ENCODE peak calls at places on chromosomes 11 and 22, in six cellular contexts. One of them, this sample, is unnamed.

GRCh38 chr11:75499423-75500305 is 26.1 kb downstream of the GDPD5 start:
- DNase-seq in psoas muscle: peak; percentile 84
- DNase-seq in astrocyte of the cerebellum: peak; percentile 92
- DNase-seq in H54: peak; percentile 89
- DNase-seq in Ammon's horn: no peak
- DNase-seq in stimulated activated CD4-positive, alpha-beta T cell treated with anti-CD3 and anti-CD28 coated beads, Interleukin-1b, Interleukin-23, amount 100 ng/mL, for 48 hours: no peak
- DNase-seq in this sample: peak; percentile 71

GRCh38 chr11:100994966-100995365 is 134.6 kb downstream of the PGR start:
- DNase-seq in psoas muscle: no peak
- DNase-seq in astrocyte of the cerebellum: no peak
- DNase-seq in H54: no peak
- DNase-seq in Ammon's horn: no peak
- DNase-seq in stimulated activated CD4-positive, alpha-beta T cell treated with anti-CD3 and anti-CD28 coated beads, Interleukin-1b, Interleukin-23, amount 100 ng/mL, for 48 hours: no peak
- DNase-seq in this sample: no peak

GRCh38 chr11:10019906-10020682 is 273.9 kb downstream of the SBF2 start:
- DNase-seq in psoas muscle: no peak
- DNase-seq in astrocyte of the cerebellum: no peak
- DNase-seq in H54: no peak
- DNase-seq in Ammon's horn: peak; percentile 23
- DNase-seq in stimulated activated CD4-positive, alpha-beta T cell treated with anti-CD3 and anti-CD28 coated beads, Interleukin-1b, Interleukin-23, amount 100 ng/mL, for 48 hours: no peak
- DNase-seq in this sample: no peak

GRCh38 chr11:789951-790350 is at the start of gene CEND1:
- DNase-seq in psoas muscle: peak; percentile 62
- DNase-seq in astrocyte of the cerebellum: no peak
- DNase-seq in H54: no peak
- DNase-seq in Ammon's horn: peak; percentile 74
- DNase-seq in stimulated activated CD4-positive, alpha-beta T cell treated with anti-CD3 and anti-CD28 coated beads, Interleukin-1b, Interleukin-23, amount 100 ng/mL, for 48 hours: peak; percentile 52
- DNase-seq in this sample: no peak

GRCh38 chr11:127493330-127493729 is 492.8 kb upstream of the KIRREL3 start:
- DNase-seq in psoas muscle: no peak
- DNase-seq in astrocyte of the cerebellum: peak; percentile 4
- DNase-seq in H54: no peak
- DNase-seq in Ammon's horn: peak; percentile 39
- DNase-seq in stimulated activated CD4-positive, alpha-beta T cell treated with anti-CD3 and anti-CD28 coated beads, Interleukin-1b, Interleukin-23, amount 100 ng/mL, for 48 hours: no peak
- DNase-seq in this sample: no peak

GRCh38 chr11:69941546-69942332 is 122.5 kb upstream of the FGF3 start:
- DNase-seq in psoas muscle: no peak
- DNase-seq in astrocyte of the cerebellum: no peak
- DNase-seq in H54: no peak
- DNase-seq in Ammon's horn: no peak
- DNase-seq in stimulated activated CD4-positive, alpha-beta T cell treated with anti-CD3 and anti-CD28 coated beads, Interleukin-1b, Interleukin-23, amount 100 ng/mL, for 48 hours: no peak
- DNase-seq in this sample: no peak

GRCh38 chr22:46058591-46059519 is 81.9 kb upstream of the WNT7B start:
- DNase-seq in psoas muscle: peak; percentile 56
- DNase-seq in astrocyte of the cerebellum: no peak
- DNase-seq in H54: no peak
- DNase-seq in Ammon's horn: no peak
- DNase-seq in stimulated activated CD4-positive, alpha-beta T cell treated with anti-CD3 and anti-CD28 coated beads, Interleukin-1b, Interleukin-23, amount 100 ng/mL, for 48 hours: no peak
- DNase-seq in this sample: no peak

GRCh38 chr11:27081056-27081455 is 40.4 kb downstream of the BBOX1 start:
- DNase-seq in psoas muscle: no peak
- DNase-seq in astrocyte of the cerebellum: no peak
- DNase-seq in H54: no peak
- DNase-seq in Ammon's horn: no peak
- DNase-seq in stimulated activated CD4-positive, alpha-beta T cell treated with anti-CD3 and anti-CD28 coated beads, Interleukin-1b, Interleukin-23, amount 100 ng/mL, for 48 hours: no peak
- DNase-seq in this sample: no peak

GRCh38 chr11:65625628-65626342 is 10.2 kb downstream of the PCNX3 start:
- DNase-seq in psoas muscle: no peak
- DNase-seq in astrocyte of the cerebellum: no peak
- DNase-seq in H54: no peak
- DNase-seq in Ammon's horn: peak; percentile 89
- DNase-seq in stimulated activated CD4-positive, alpha-beta T cell treated with anti-CD3 and anti-CD28 coated beads, Interleukin-1b, Interleukin-23, amount 100 ng/mL, for 48 hours: peak; percentile 39
- DNase-seq in this sample: peak; percentile 26

This sample was measured in PC-9.